ENCODE peak calls at places on chromosomes 11 and 22, in four cellular contexts. L, I, V and R are unnamed samples.

GRCh38 chr11:110467556-110467955 is 37.8 kb downstream of the FDX1 start:
- DNase-seq in I (no peak), L (no peak), V (no peak), R (no peak)

GRCh38 chr11:103031834-103032233 is 60.1 kb downstream of the DCUN1D5 start:
- DNase-seq in V (no peak), I (no peak), L (no peak), R (no peak)

GRCh38 chr11:8717876-8718753 is 35.5 kb downstream of the RPL27A start:
- DNase-seq in L (no peak), I (peak), V (peak), R (no peak)

GRCh38 chr11:85941380-85941973 is 86.3 kb downstream of the CCDC83 start:
- DNase-seq in V (peak), I (peak), L (peak), R (no peak)

GRCh38 chr11:128299132-128299726 is 288.1 kb downstream of the ETS1 start:
- DNase-seq in L (no peak), I (no peak), V (no peak), R (no peak)

GRCh38 chr11:68831124-68831523 is 10.6 kb downstream of the CPT1A start:
- DNase-seq in L (no peak), V (peak), I (no peak), R (no peak)

GRCh38 chr11:62137881-62138629 is 14.2 kb downstream of the INCENP start:
- DNase-seq in V (no peak), I (no peak), L (no peak), R (no peak)

GRCh38 chr11:6303657-6304056 is 16.6 kb downstream of the CAVIN3 start:
- DNase-seq in L (no peak), I (no peak), V (no peak), R (no peak)

GRCh38 chr22:42160251-42160650 is 29.6 kb upstream of the CYP2D6 start:
- DNase-seq in V (no peak), I (no peak), L (no peak), R (no peak)

GRCh38 chr11:777288-778255 is at the start of gene GATD1:
- DNase-seq in L (peak), I (peak), V (peak), R (peak)

GRCh38 chr11:34938621-34939020 is 22.2 kb downstream of the PDHX start:
- DNase-seq in V (no peak), I (no peak), L (no peak), R (no peak)

GRCh38 chr22:50171965-50172421 is 1.5 kb downstream of the PANX2 start:
- DNase-seq in V (no peak), L (no peak), I (no peak), R (no peak)

GRCh38 chr11:10407055-10407454 is 48.0 kb upstream of the AMPD3 start:
- DNase-seq in V (no peak), I (peak), L (no peak), R (no peak)

GRCh38 chr11:27688076-27688475 is 12.2 kb downstream of the BDNF start:
- DNase-seq in I (no peak), V (no peak), L (no peak), R (no peak)

GRCh38 chr11:20113147-20113435 is 47.2 kb downstream of the DBX1 start:
- DNase-seq in V (peak), I (peak), L (no peak), R (no peak)

GRCh38 chr11:17014774-17015638 is 792 bp upstream of the PLEKHA7 start:
- DNase-seq in L (no peak), V (peak), I (peak), R (peak)

GRCh38 chr11:2097356-2097997 is 41.7 kb downstream of the IGF2 start:
- DNase-seq in L (no peak), V (peak), I (no peak), R (peak)

GRCh38 chr11:47786373-47786772 is 19.2 kb upstream of the FNBP4 start:
- DNase-seq in V (no peak), L (no peak), I (no peak), R (no peak)

GRCh38 chr11:73277467-73277866 is 5.3 kb downstream of the P2RY6 start:
- DNase-seq in V (no peak), L (no peak), I (no peak), R (no peak)

GRCh38 chr22:20595461-20595860 is 88.1 kb downstream of the MED15 start:
- DNase-seq in V (no peak), I (no peak), L (no peak), R (no peak)

GRCh38 chr22:48444320-48445112 is 1383.2 kb downstream of the BRD1 start:
- DNase-seq in I (no peak), V (no peak), L (peak), R (no peak)

GRCh38 chr11:40227730-40228129 is 1231.7 kb downstream of the LRRC4C start:
- DNase-seq in V (no peak), I (no peak), L (no peak), R (no peak)

GRCh38 chr11:17770048-17770652 is 35.6 kb downstream of the KCNC1 start:
- DNase-seq in I (no peak), L (peak), V (peak), R (peak)

GRCh38 chr11:129352627-129353026 is 23.0 kb upstream of the BARX2 start:
- DNase-seq in L (no peak), V (no peak), I (no peak), R (no peak)

GRCh38 chr11:62360685-62361084 is 23.4 kb downstream of the ASRGL1 start:
- DNase-seq in L (no peak), I (no peak), V (no peak), R (no peak)

GRCh38 chr11:96187779-96188624 is 155.0 kb downstream of the MAML2 start:
- DNase-seq in L (no peak), I (peak), V (no peak), R (peak)

GRCh38 chr11:78841451-78842060 is 266.9 kb upstream of the NARS2 start:
- DNase-seq in I (peak), L (no peak), V (no peak), R (no peak)

GRCh38 chr11:762421-763072 is 14.7 kb downstream of the GATD1 start:
- DNase-seq in I (peak), V (no peak), L (peak), R (peak)

GRCh38 chr11:94997437-94997836 is 23.9 kb downstream of the KDM4D start:
- DNase-seq in I (no peak), L (no peak), V (no peak), R (no peak)

GRCh38 chr11:116225236-116225635 is 547.6 kb downstream of the BUD13 start:
- DNase-seq in L (no peak), V (no peak), I (no peak), R (no peak)

GRCh38 chr11:72189448-72190250 is 2.3 kb upstream of the FOLR1 start:
- DNase-seq in V (peak), L (no peak), I (no peak), R (no peak)

GRCh38 chr22:44182591-44183588 is 2.2 kb downstream of the PARVG start:
- DNase-seq in V (no peak), I (no peak), L (peak), R (no peak)

GRCh38 chr11:73296501-73297230 is 11.4 kb upstream of the ARHGEF17 start:
- DNase-seq in V (no peak), I (no peak), L (no peak), R (no peak)

GRCh38 chr22:23838686-23839468 is at the start of gene DERL3:
- DNase-seq in L (peak), V (peak), I (peak), R (peak)

GRCh38 chr11:69750108-69750850 is 24.9 kb downstream of the FGF4 start:
- DNase-seq in L (no peak), V (no peak), I (no peak), R (no peak)

GRCh38 chr11:44139565-44140313 is 44.3 kb downstream of the EXT2 start:
- DNase-seq in V (no peak), L (no peak), I (no peak), R (no peak)

GRCh38 chr11:8381871-8382396 is 118.3 kb upstream of the LMO1 start:
- DNase-seq in I (no peak), V (no peak), L (no peak), R (no peak)

DNA sequence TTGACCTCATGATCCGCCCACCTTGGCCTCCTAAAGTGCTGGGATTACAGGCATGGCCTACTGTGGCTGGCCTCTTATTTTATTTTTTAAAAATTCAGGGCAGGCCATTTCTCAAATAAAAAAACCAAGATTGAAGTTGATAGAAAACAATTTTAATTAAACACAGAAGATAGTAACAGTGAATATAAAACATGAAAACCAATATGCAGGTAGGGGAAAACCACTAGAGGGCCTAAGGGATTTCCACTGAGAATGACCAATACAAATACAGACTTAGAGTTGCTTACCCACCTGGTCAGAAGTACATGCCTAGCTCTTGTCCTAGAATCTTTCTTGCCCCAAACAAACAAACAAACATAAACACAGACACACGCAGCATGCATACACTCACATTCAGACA is 1.7 kb upstream of the RTCB start:
- DNase-seq in V (no peak), L (peak), I (peak), R (no peak)
- TF ChIP-seq CTCF in V (peak), L (peak), I (peak), R (peak)

GRCh38 chr22:29062286-29062949 is 787 bp upstream of the C22orf31 start:
- DNase-seq in V (no peak), L (no peak), I (no peak), R (no peak)

GRCh38 chr22:29060931-29061330 is 700 bp downstream of the C22orf31 start:
- DNase-seq in L (no peak), I (no peak), V (no peak), R (no peak)

GRCh38 chr22:29061773-29062172 is at the start of gene C22orf31:
- DNase-seq in I (no peak), V (no peak), L (no peak), R (no peak)

GRCh38 chr22:29056472-29056871 is 5.2 kb downstream of the C22orf31 start:
- DNase-seq in V (no peak), I (no peak), L (no peak), R (no peak)

GRCh38 chr22:29060251-29060650 is 1.4 kb downstream of the C22orf31 start:
- DNase-seq in I (no peak), L (no peak), V (no peak), R (no peak)
- TF ChIP-seq CTCF in I (no peak), L (no peak), V (no peak), R (no peak)

DNA sequence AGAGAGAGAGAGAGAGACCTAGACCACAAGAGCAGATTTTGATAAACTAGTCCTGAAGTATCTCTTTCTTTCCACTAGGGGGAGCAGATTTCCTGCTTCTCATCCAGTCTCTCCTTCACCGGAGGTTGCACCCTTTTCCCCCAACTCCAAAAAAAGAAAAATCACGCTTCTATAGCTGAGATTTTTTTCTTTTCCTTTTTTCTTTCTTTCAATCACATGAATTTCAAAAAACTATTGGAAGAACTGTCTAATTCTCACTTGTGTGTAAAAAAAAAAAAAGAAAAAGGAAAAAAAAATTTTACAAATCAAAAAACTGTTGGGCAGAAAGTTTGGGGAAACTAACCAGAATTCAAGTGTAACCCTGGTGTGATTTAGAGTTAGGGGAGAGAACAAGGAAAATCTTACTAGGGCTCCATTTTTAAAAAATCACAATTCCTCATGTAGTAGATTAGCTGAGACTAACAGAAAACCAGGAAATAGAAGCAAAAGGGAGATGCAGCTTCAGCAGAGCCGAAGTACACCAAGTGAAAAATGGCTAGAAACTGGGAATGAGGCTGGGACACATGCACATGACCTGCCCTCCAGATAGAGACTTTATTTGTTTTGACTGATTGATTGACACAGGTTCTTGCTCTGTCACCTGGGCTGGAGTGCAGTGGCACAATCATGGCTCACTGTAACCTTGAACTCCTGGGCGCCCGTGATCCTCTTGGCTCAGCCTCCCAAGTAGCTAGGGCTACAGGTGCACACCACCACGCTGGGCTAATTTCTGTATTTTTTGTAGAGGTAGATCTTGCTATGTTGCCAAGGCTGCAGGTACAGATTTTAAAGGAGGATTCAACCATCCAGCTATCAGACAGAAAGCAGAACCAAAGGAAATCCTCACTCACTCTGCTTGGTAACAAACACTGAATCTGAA is 27.1 kb downstream of the SDHD start:
- DNase-seq in V (no peak), L (peak), I (peak), R (no peak)
- TF ChIP-seq CTCF in V (peak), L (peak), I (peak), R (peak)

GRCh38 chr11:121472310-121472709 is 19.5 kb upstream of the SORL1-AS1 start:
- DNase-seq in I (no peak), V (no peak), L (no peak), R (no peak)
- TF ChIP-seq CTCF in I (no peak), V (no peak), L (no peak), R (no peak)